ENCODE peak calls at places on chromosomes 16 and 17, in six cellular contexts. E is AG08396, C is fibroblast of the aortic adventitia, J is B cell, Y is myocyte, P is AG04450. A is an unnamed sample.

GRCh38 chr16:4314532-4315184 is 1.2 kb upstream of the GLIS2 start:
- DNase-seq in E (no peak), C (peak; percentile 66), J (peak; percentile 50), Y (peak; percentile 68), P (no peak), A (peak; percentile 62)

GRCh38 chr17:63398680-63399079 is 47.4 kb downstream of the CYB561 start:
- DNase-seq in E (no peak), C (no peak), J (peak; percentile 19), Y (no peak), P (no peak), A (no peak)

GRCh38 chr17:48644910-48645557 is 18.9 kb upstream of the HOXB9 start:
- DNase-seq in E (peak; percentile 9), C (no peak), J (no peak), Y (no peak), P (no peak), A (no peak)

GRCh38 chr16:85724126-85724879 is 26.6 kb downstream of the C16orf74 start:
- DNase-seq in E (no peak), C (no peak), J (no peak), Y (no peak), P (no peak), A (no peak)

GRCh38 chr17:43908111-43908721 is 880 bp upstream of the MPP2 start:
- DNase-seq in E (peak; percentile 88), C (peak; percentile 83), J (peak; percentile 47), Y (peak; percentile 71), P (peak; percentile 18), A (peak; percentile 57)

GRCh38 chr17:45149669-45150603 is 1.7 kb downstream of the HEXIM1 start:
- DNase-seq in E (no peak), C (peak; percentile 61), J (peak; percentile 48), Y (peak; percentile 63), P (no peak), A (peak; percentile 75)

GRCh38 chr16:67942510-67943255 is 1.2 kb downstream of the LCAT start:
- DNase-seq in E (no peak), C (no peak), J (no peak), Y (no peak), P (no peak), A (no peak)

GRCh38 chr17:6106212-6106611 is 36.0 kb downstream of the WSCD1 start:
- DNase-seq in E (no peak), C (no peak), J (no peak), Y (no peak), P (no peak), A (no peak)

GRCh38 chr17:40329981-40330794 is 21.2 kb downstream of the RARA start:
- DNase-seq in E (no peak), C (no peak), J (peak; percentile 72), Y (no peak), P (no peak), A (no peak)

GRCh38 chr16:89923640-89924297 is 627 bp downstream of the TUBB3 start:
- DNase-seq in E (no peak), C (no peak), J (no peak), Y (peak; percentile 25), P (no peak), A (no peak)

GRCh38 chr17:16934133-16934795 is 37.7 kb downstream of the TNFRSF13B start:
- DNase-seq in E (no peak), C (no peak), J (no peak), Y (no peak), P (no peak), A (no peak)

GRCh38 chr17:72489273-72489641 is 368.4 kb downstream of the SOX9 start:
- DNase-seq in E (no peak), C (no peak), J (no peak), Y (no peak), P (no peak), A (no peak)

GRCh38 chr16:88815901-88816589 is 4.3 kb upstream of the APRT start:
- DNase-seq in E (no peak), C (no peak), J (peak; percentile 75), Y (peak; percentile 48), P (no peak), A (no peak)

GRCh38 chr16:48384305-48384981 is 770 bp downstream of the SIAH1 start:
- DNase-seq in E (peak; percentile 82), C (peak; percentile 54), J (peak; percentile 52), Y (peak; percentile 75), P (no peak), A (peak; percentile 47)

GRCh38 chr16:89707695-89708094 is 6.2 kb upstream of the SPATA2L start:
- DNase-seq in E (no peak), C (no peak), J (no peak), Y (no peak), P (no peak), A (no peak)

GRCh38 chr16:25199457-25199856 is 17.3 kb upstream of the AQP8 start:
- DNase-seq in E (no peak), C (no peak), J (no peak), Y (no peak), P (no peak), A (no peak)

GRCh38 chr16:80462902-80463301 is 77.9 kb upstream of the DYNLRB2 start:
- DNase-seq in E (no peak), C (no peak), J (no peak), Y (no peak), P (no peak), A (no peak)

GRCh38 chr16:88407807-88408206 is 25.0 kb downstream of the ZNF469 start:
- DNase-seq in E (no peak), C (no peak), J (no peak), Y (no peak), P (no peak), A (no peak)

GRCh38 chr16:57537194-57537505 is 779 bp upstream of the CCDC102A start:
- DNase-seq in E (no peak), C (no peak), J (no peak), Y (no peak), P (no peak), A (no peak)

GRCh38 chr16:28609631-28610594 is at the start of gene SULT1A1:
- DNase-seq in E (no peak), C (peak; percentile 35), J (no peak), Y (peak; percentile 12), P (no peak), A (no peak)

GRCh38 chr16:86616906-86617305 is 38.6 kb downstream of the FOXL1 start:
- DNase-seq in E (no peak), C (no peak), J (no peak), Y (no peak), P (no peak), A (no peak)

GRCh38 chr16:87667443-87667842 is 65.1 kb downstream of the JPH3 start:
- DNase-seq in E (no peak), C (no peak), J (no peak), Y (no peak), P (no peak), A (no peak)

GRCh38 chr17:51015145-51015558 is 105.5 kb downstream of the SPAG9 start:
- DNase-seq in E (no peak), C (peak; percentile 80), J (no peak), Y (peak; percentile 38), P (no peak), A (peak; percentile 23)

GRCh38 chr16:20089246-20089965 is 15.7 kb upstream of the GPR139 start:
- DNase-seq in E (no peak), C (no peak), J (no peak), Y (no peak), P (no peak), A (no peak)

GRCh38 chr17:66165537-66166123 is 26.3 kb downstream of the CEP112 start:
- DNase-seq in E (peak; percentile 47), C (peak; percentile 84), J (peak; percentile 52), Y (peak; percentile 56), P (peak; percentile 32), A (peak; percentile 62)

GRCh38 chr16:2835638-2836493 is 5.8 kb downstream of the ZG16B start:
- DNase-seq in E (peak; percentile 92), C (peak; percentile 96), J (no peak), Y (peak; percentile 99), P (peak; percentile 79), A (peak; percentile 85)

GRCh38 chr17:40980117-40980516 is 4.0 kb downstream of the KRT40 start:
- DNase-seq in E (no peak), C (no peak), J (no peak), Y (no peak), P (no peak), A (no peak)

GRCh38 chr16:84369938-84370627 is 1.7 kb downstream of the ATP2C2 start:
- DNase-seq in E (no peak), C (no peak), J (no peak), Y (no peak), P (no peak), A (no peak)